ENCODE peak calls at places on chromosome 6, in seven cellular contexts. L, Z, J, F, N, S and G are unnamed samples.

GRCh38 chr6:27303613-27304272 is 8.3 kb downstream of the POM121L2 start:
- DNase-seq in J (no peak), Z (no peak), L (no peak), F (no peak), N (no peak), S (no peak), G (no peak)

GRCh38 chr6:46320505-46320904 is 149.7 kb upstream of the ENPP5 start:
- DNase-seq in J (no peak), N (no peak), L (no peak), S (no peak), F (no peak), Z (no peak), G (no peak)

GRCh38 chr6:111121789-111122350 is 34.6 kb downstream of the SLC16A10 start:
- DNase-seq in N (no peak), L (no peak), S (no peak), Z (no peak), J (no peak), F (no peak), G (no peak)

GRCh38 chr6:42148058-42148457 is 5.6 kb upstream of the C6orf132 start:
- DNase-seq in S (no peak), Z (no peak), N (peak; percentile 42), F (peak; percentile 76), J (no peak), L (peak; percentile 62), G (no peak)

GRCh38 chr6:141309295-141309694 is 823.4 kb upstream of the GJE1 start:
- DNase-seq in Z (no peak), F (no peak), L (no peak), N (no peak), J (no peak), S (no peak), G (peak; percentile 10)

GRCh38 chr6:37624606-37625574 is 72.8 kb downstream of the MDGA1 start:
- DNase-seq in Z (no peak), S (no peak), J (peak; percentile 31), N (no peak), L (peak; percentile 82), F (no peak), G (no peak)

GRCh38 chr6:27544612-27545260 is 71.8 kb upstream of the ZNF184 start:
- DNase-seq in F (no peak), S (no peak), L (no peak), J (no peak), Z (no peak), N (no peak), G (no peak)

GRCh38 chr6:134512946-134513345 is 195.0 kb upstream of the SGK1 start:
- DNase-seq in J (no peak), F (no peak), Z (no peak), L (no peak), S (no peak), N (peak; percentile 31), G (no peak)

DNA sequence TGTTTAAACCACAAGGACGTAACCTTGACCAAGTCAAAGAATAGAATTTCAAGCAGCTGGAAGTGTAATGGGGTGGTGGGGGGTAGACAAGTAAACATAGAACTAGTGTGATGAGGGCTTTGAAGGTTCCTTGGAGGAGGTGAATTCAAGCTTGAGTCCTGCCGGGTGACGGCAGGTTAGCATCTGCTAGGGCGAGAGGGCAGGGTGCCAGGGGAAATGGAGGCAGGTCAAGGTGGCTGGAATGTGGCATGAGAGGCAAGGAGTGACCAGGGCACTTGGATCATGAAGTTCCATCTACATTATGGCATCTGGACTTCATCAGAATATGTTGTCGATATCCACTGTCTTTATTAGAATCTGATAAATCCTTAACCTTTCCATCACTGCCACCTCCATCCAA is 207.5 kb upstream of the SLC35B3 start:
- DNase-seq in N (no peak), J (no peak), F (no peak), S (no peak), Z (no peak), L (no peak), G (no peak)
- H3K9me3 ChIP-seq in N (peaks cover 13% of the 10 kb centered on the region), J (no peaks in the 10 kb centered on the region), F (no peaks in the 10 kb centered on the region), S (no peaks in the 10 kb centered on the region), Z (no peaks in the 10 kb centered on the region), L (no peaks in the 10 kb centered on the region), G (no peaks in the 10 kb centered on the region)

GRCh38 chr6:22313796-22314195 is 17.0 kb upstream of the PRL start:
- DNase-seq in Z (no peak), S (no peak), J (no peak), N (no peak), F (no peak), L (no peak), G (peak; percentile 57)
- H3K9me3 ChIP-seq in Z (peaks cover 8% of the 10 kb centered on the region), S (peaks cover 55% of the 10 kb centered on the region), J (no peaks in the 10 kb centered on the region), N (peaks cover 11% of the 10 kb centered on the region), F (no peaks in the 10 kb centered on the region), L (no peaks in the 10 kb centered on the region), G (peaks cover 12% of the 10 kb centered on the region)

DNA sequence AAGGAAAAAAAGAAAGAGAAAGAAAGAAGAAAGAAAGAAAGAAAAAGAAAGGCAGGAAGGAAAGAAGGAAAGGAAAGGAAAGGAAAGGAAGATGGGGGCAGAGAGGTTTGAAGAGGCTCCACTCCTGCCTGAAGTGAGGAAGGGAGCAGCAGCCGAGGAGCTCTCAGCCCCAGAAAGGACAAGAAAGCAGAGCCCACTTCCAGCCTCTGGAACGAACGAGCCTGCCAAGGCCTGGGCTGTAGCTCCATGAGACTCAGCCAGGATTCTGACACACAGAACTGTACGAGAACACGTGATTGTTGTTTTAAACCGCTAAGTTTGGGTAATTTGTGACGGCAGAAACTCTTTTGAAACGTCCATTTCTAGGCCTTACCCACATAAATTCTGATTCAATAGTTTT is 69.4 kb downstream of the TTLL2 start:
- DNase-seq in S (no peak), J (no peak), F (no peak), N (no peak), L (no peak), Z (no peak), G (no peak)
- H3K9me3 ChIP-seq in S (no peaks in the 10 kb centered on the region), J (no peaks in the 10 kb centered on the region), F (no peaks in the 10 kb centered on the region), N (peaks cover 42% of the 10 kb centered on the region), L (no peaks in the 10 kb centered on the region), Z (no peaks in the 10 kb centered on the region), G (no peaks in the 10 kb centered on the region)

DNA sequence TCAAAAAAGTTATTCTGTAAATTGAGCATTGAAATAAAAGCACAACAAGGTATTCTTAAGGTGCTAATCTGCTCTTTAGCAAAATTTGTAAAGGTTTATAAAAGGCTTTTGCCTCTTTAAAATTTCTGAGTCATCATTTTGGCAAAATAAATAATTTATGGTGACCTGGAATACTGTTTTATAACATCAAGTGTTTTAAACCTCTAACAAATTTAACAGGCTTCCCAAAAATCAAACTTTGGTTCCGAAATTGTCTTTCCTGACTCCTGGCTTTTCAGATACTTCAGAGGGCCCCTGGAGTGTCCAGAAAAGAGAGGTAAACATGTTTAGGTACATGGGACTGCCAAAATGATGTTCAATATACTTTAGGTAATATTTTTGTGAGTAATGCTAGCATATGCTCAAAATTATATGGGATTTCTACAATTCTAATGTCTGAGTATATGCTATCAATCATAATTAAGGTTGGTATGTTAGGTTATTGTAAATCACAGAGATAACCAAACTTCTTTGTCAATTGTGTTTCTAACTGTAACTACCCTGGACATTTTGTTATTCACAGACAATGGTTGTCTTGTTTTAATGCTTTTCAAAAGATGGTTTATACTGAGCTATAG is 160.3 kb upstream of the OLIG3 start:
- DNase-seq in Z (no peak), J (no peak), N (no peak), L (no peak), S (no peak), F (no peak), G (no peak)
- H3K9me3 ChIP-seq in Z (peaks cover 13% of the 10 kb centered on the region), J (peaks cover 3% of the 10 kb centered on the region), N (peaks cover 5% of the 10 kb centered on the region), L (no peaks in the 10 kb centered on the region), S (no peaks in the 10 kb centered on the region), F (peaks cover 18% of the 10 kb centered on the region), G (no peaks in the 10 kb centered on the region)